ENCODE peak calls at places on chromosome 13, in nine cellular contexts. S, F, C, L, H, I, Z, X and G are unnamed samples.

GRCh38 chr13:33355470-33355869 is 69.9 kb upstream of the STARD13 start:
- DNase-seq in X (no peak), S (no peak), Z (no peak), C (no peak), H (no peak), F (no peak), L (no peak), I (no peak), G (no peak)

GRCh38 chr13:36432106-36432544 is at the start of gene CCNA1:
- DNase-seq in Z (peak; percentile 30), H (peak; percentile 52), I (peak; percentile 73), L (no peak), S (no peak), X (no peak), C (no peak), F (no peak), G (no peak)

GRCh38 chr13:83117046-83117445 is 765.2 kb downstream of the SLITRK1 start:
- DNase-seq in F (no peak), Z (no peak), S (no peak), X (no peak), C (no peak), H (no peak), L (no peak), I (no peak), G (no peak)

GRCh38 chr13:110382229-110382628 is 75.1 kb downstream of the COL4A2 start:
- DNase-seq in H (no peak), F (no peak), X (no peak), S (no peak), Z (no peak), C (no peak), L (no peak), I (no peak), G (no peak)

GRCh38 chr13:45199716-45200115 is 1.1 kb downstream of the KCTD4 start:
- DNase-seq in Z (no peak), I (no peak), C (no peak), X (no peak), H (no peak), S (no peak), F (no peak), L (no peak), G (no peak)

GRCh38 chr13:102610296-102610895 is 13.6 kb downstream of the TPP2 start:
- DNase-seq in S (no peak), F (no peak), X (peak; percentile 53), Z (no peak), C (no peak), L (no peak), H (no peak), I (no peak), G (no peak)

GRCh38 chr13:76833465-76833864 is 52.7 kb downstream of the KCTD12 start:
- DNase-seq in S (no peak), Z (no peak), H (no peak), F (no peak), L (no peak), X (no peak), I (no peak), C (no peak), G (no peak)

GRCh38 chr13:21319869-21320641 is 139.0 kb downstream of the ZDHHC20 start:
- DNase-seq in H (no peak), C (no peak), I (no peak), X (no peak), Z (no peak), F (no peak), L (no peak), S (no peak), G (no peak)

GRCh38 chr13:99909097-99909835 is 62.3 kb downstream of the ZIC5 start:
- DNase-seq in X (no peak), H (no peak), Z (no peak), C (no peak), F (no peak), L (no peak), S (no peak), I (no peak), G (no peak)

GRCh38 chr13:98324105-98324504 is 147.0 kb upstream of the RNF113B start:
- DNase-seq in L (no peak), C (no peak), H (no peak), Z (no peak), F (no peak), X (no peak), I (no peak), S (no peak), G (no peak)

GRCh38 chr13:46995874-46996273 is 99.0 kb upstream of the HTR2A start:
- DNase-seq in L (no peak), C (no peak), S (no peak), I (no peak), H (no peak), F (no peak), Z (no peak), X (no peak), G (no peak)

GRCh38 chr13:60213236-60213746 is 49.6 kb upstream of the DIAPH3 start:
- DNase-seq in I (no peak), C (no peak), H (no peak), X (no peak), L (no peak), Z (no peak), F (no peak), S (no peak), G (no peak)

GRCh38 chr13:44972956-44973581 is 16.2 kb downstream of the NUFIP1 start:
- DNase-seq in F (no peak), I (no peak), C (peak; percentile 15), H (no peak), X (no peak), Z (peak; percentile 34), L (no peak), S (no peak), G (no peak)

GRCh38 chr13:49305824-49306425 is 58.2 kb downstream of the CDADC1 start:
- DNase-seq in H (no peak), L (no peak), C (no peak), S (no peak), F (no peak), X (no peak), I (no peak), Z (no peak), G (no peak)

GRCh38 chr13:99629641-99630040 is 128.4 kb downstream of the TM9SF2 start:
- DNase-seq in C (no peak), H (no peak), L (no peak), S (no peak), X (no peak), F (no peak), I (no peak), Z (no peak), G (no peak)

GRCh38 chr13:43153436-43154082 is 130.2 kb downstream of the DNAJC15 start:
- DNase-seq in I (no peak), Z (peak; percentile 35), F (no peak), L (no peak), S (no peak), C (peak; percentile 41), X (no peak), H (no peak), G (no peak)

GRCh38 chr13:28493740-28494536 is 990 bp downstream of the FLT1 start:
- DNase-seq in X (no peak), F (no peak), C (no peak), S (peak; percentile 12), I (peak; percentile 20), Z (no peak), L (no peak), H (no peak), G (no peak)

GRCh38 chr13:33435207-33435606 is 149.7 kb upstream of the STARD13 start:
- DNase-seq in C (no peak), S (no peak), X (no peak), F (no peak), L (no peak), Z (no peak), I (no peak), H (no peak), G (no peak)

GRCh38 chr13:67776171-67776570 is 546.0 kb upstream of the PCDH9 start:
- DNase-seq in I (no peak), X (no peak), H (no peak), S (no peak), C (no peak), F (no peak), L (no peak), Z (no peak), G (no peak)
- H3K9me3 ChIP-seq in I (no peaks in the 10 kb centered on the region), X (no peaks in the 10 kb centered on the region), H (no peaks in the 10 kb centered on the region), S (no peaks in the 10 kb centered on the region), C (no peaks in the 10 kb centered on the region), F (no peaks in the 10 kb centered on the region), L (peaks cover 9% of the 10 kb centered on the region), Z (no peaks in the 10 kb centered on the region), G (no peaks in the 10 kb centered on the region)

GRCh38 chr13:78759704-78760103 is 100.7 kb upstream of the OBI1 start:
- DNase-seq in Z (no peak), H (no peak), C (no peak), X (no peak), F (no peak), S (no peak), I (no peak), L (no peak), G (no peak)
- H3K9me3 ChIP-seq in Z (no peaks in the 10 kb centered on the region), H (no peaks in the 10 kb centered on the region), C (no peaks in the 10 kb centered on the region), X (no peaks in the 10 kb centered on the region), F (no peaks in the 10 kb centered on the region), S (no peaks in the 10 kb centered on the region), I (no peaks in the 10 kb centered on the region), L (no peaks in the 10 kb centered on the region), G (no peaks in the 10 kb centered on the region)

GRCh38 chr13:103835052-103835451 is 768.8 kb upstream of the SLC10A2 start:
- DNase-seq in H (no peak), Z (no peak), I (no peak), F (no peak), X (no peak), C (no peak), S (no peak), L (no peak), G (no peak)
- H3K9me3 ChIP-seq in H (no peaks in the 10 kb centered on the region), Z (no peaks in the 10 kb centered on the region), I (no peaks in the 10 kb centered on the region), F (no peaks in the 10 kb centered on the region), X (no peaks in the 10 kb centered on the region), C (no peaks in the 10 kb centered on the region), S (no peaks in the 10 kb centered on the region), L (peaks cover 9% of the 10 kb centered on the region), G (no peaks in the 10 kb centered on the region)

GRCh38 chr13:111855016-111855590 is 211.8 kb upstream of the SOX1 start:
- DNase-seq in F (no peak), Z (no peak), S (no peak), X (no peak), I (no peak), H (no peak), L (no peak), C (no peak), G (no peak)

GRCh38 chr13:111853766-111854165 is 213.2 kb upstream of the SOX1 start:
- DNase-seq in F (no peak), S (no peak), L (peak; percentile 41), I (no peak), C (no peak), H (no peak), Z (no peak), X (no peak), G (no peak)

GRCh38 chr13:111855786-111856185 is 211.2 kb upstream of the SOX1 start:
- DNase-seq in C (no peak), I (no peak), F (no peak), S (no peak), Z (no peak), X (no peak), H (no peak), L (no peak), G (no peak)

GRCh38 chr13:111853146-111853545 is 213.8 kb upstream of the SOX1 start:
- DNase-seq in I (no peak), F (no peak), H (no peak), C (no peak), Z (no peak), X (no peak), S (no peak), L (peak; percentile 48), G (no peak)

DNA sequence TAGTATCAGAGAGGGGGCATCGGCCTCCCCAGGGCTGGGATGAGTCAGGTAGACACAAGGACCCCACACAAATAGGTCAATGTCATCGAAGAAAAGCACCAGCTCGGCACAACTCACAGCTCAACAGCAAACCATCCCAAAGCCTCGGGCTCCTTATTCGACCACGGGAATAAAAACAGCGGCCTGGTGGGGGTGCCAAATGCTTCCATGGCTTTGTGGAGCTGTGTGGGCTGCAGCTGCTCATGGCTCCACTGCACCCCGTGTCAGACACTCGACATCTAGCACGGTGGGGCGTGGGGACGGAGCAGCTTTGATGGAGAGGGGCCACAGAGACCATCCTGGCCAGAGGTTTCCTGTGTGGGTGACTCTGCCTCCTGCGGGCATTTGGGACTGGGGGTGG is 212.5 kb upstream of the SOX1 start:
- DNase-seq in H (no peak), S (no peak), C (no peak), I (no peak), X (no peak), F (no peak), Z (no peak), L (peak; percentile 44), G (no peak)
- H3K9me3 ChIP-seq in H (no peaks in the 10 kb centered on the region), S (no peaks in the 10 kb centered on the region), C (no peaks in the 10 kb centered on the region), I (no peaks in the 10 kb centered on the region), X (no peaks in the 10 kb centered on the region), F (no peaks in the 10 kb centered on the region), Z (no peaks in the 10 kb centered on the region), L (peaks cover 6% of the 10 kb centered on the region), G (no peaks in the 10 kb centered on the region)